ENCODE peak calls at places on chromosomes 4 and X, in nine cellular contexts. S, L, P, H, D, I, F, G and Y are unnamed samples.

GRCh38 chrX:2820131-2820771 is 8.5 kb upstream of the GYG2 start:
- DNase-seq in S (no peak), L (no peak), P (no peak), H (no peak), D (no peak), I (no peak), F (no peak), G (no peak), Y (no peak)

GRCh38 chr4:164779080-164779479 is 25.1 kb downstream of the SMIM31 start:
- DNase-seq in S (peak), L (no peak), P (no peak), H (no peak), D (no peak), I (no peak), F (no peak), G (no peak), Y (no peak)

GRCh38 chr4:105956566-105956965 is 61.3 kb downstream of the NPNT start:
- DNase-seq in S (peak), L (no peak), P (no peak), H (peak), D (no peak), I (no peak), F (no peak), G (no peak), Y (no peak)

GRCh38 chrX:44935640-44936039 is 62.7 kb downstream of the KDM6A start:
- DNase-seq in S (no peak), L (no peak), P (no peak), H (no peak), D (no peak), I (no peak), F (peak), G (no peak), Y (peak)

GRCh38 chrX:134545524-134545923 is 85.6 kb downstream of the HPRT1 start:
- DNase-seq in S (no peak), L (no peak), P (peak), H (no peak), D (no peak), I (no peak), F (no peak), G (peak), Y (no peak)

GRCh38 chrX:118978451-118978850 is 4.0 kb downstream of the LONRF3 start:
- DNase-seq in S (peak), L (no peak), P (no peak), H (no peak), D (no peak), I (no peak), F (no peak), G (no peak), Y (peak)

GRCh38 chrX:54933150-54933826 is 12.7 kb downstream of the TRO start:
- DNase-seq in S (no peak), L (no peak), P (no peak), H (no peak), D (no peak), I (no peak), F (no peak), G (no peak), Y (no peak)

GRCh38 chrX:140432328-140433025 is 72.4 kb downstream of the SOX3 start:
- DNase-seq in S (peak), L (no peak), P (no peak), H (no peak), D (no peak), I (no peak), F (no peak), G (peak), Y (no peak)

GRCh38 chrX:135707880-135708279 is 5.6 kb upstream of the CT45A1 start:
- DNase-seq in S (peak), L (peak), P (no peak), H (peak), D (peak), I (no peak), F (no peak), G (no peak), Y (peak)

GRCh38 chr4:149638073-149638472 is 177.6 kb downstream of the IQCM start:
- DNase-seq in S (peak), L (no peak), P (no peak), H (peak), D (no peak), I (peak), F (no peak), G (no peak), Y (peak)